ENCODE peak calls at places on chromosomes 1 and 21, in four cellular contexts. One of them, this sample, is unnamed. For H3K4me1, the result is how much of the 10 kb centered on the place peaks cover.

GRCh38 chr1:235199441-235199840 is 38.4 kb upstream of the RBM34 start:
- DNase-seq in fibroblast of lung: peak
- DNase-seq in uterus: no peak
- DNase-seq in foreskin keratinocyte: no peak
- DNase-seq in this sample: no peak

GRCh38 chr1:86992790-86993189 is 78.4 kb downstream of the HS2ST1 start:
- DNase-seq in fibroblast of lung: no peak
- DNase-seq in uterus: no peak
- DNase-seq in foreskin keratinocyte: peak
- DNase-seq in this sample: no peak

GRCh38 chr1:111707906-111708305 is 31.3 kb downstream of the INKA2 start:
- DNase-seq in fibroblast of lung: peak
- DNase-seq in uterus: no peak
- DNase-seq in foreskin keratinocyte: no peak
- DNase-seq in this sample: no peak

GRCh38 chr1:183093821-183094287 is 70.6 kb downstream of the LAMC1 start:
- DNase-seq in fibroblast of lung: peak
- DNase-seq in uterus: no peak
- DNase-seq in foreskin keratinocyte: peak
- DNase-seq in this sample: no peak

GRCh38 chr1:28208818-28209441 is 23.9 kb downstream of the DNAJC8 start:
- DNase-seq in fibroblast of lung: peak
- DNase-seq in uterus: peak
- DNase-seq in foreskin keratinocyte: peak
- DNase-seq in this sample: peak

GRCh38 chr1:59150537-59151386 is 146.1 kb upstream of the FGGY start:
- DNase-seq in fibroblast of lung: peak
- DNase-seq in uterus: peak
- DNase-seq in foreskin keratinocyte: peak
- DNase-seq in this sample: no peak

GRCh38 chr1:117627562-117628165 is 21.8 kb downstream of the TENT5C start:
- DNase-seq in fibroblast of lung: no peak
- DNase-seq in uterus: no peak
- DNase-seq in foreskin keratinocyte: no peak
- DNase-seq in this sample: no peak

GRCh38 chr21:21039624-21040023 is 41.4 kb downstream of the NCAM2 start:
- DNase-seq in fibroblast of lung: no peak
- DNase-seq in uterus: no peak
- DNase-seq in foreskin keratinocyte: no peak
- DNase-seq in this sample: no peak

GRCh38 chr1:33267468-33268205 is 11.3 kb downstream of the ZNF362 start:
- DNase-seq in fibroblast of lung: no peak
- DNase-seq in uterus: no peak
- DNase-seq in foreskin keratinocyte: peak
- DNase-seq in this sample: no peak

GRCh38 chr21:24514081-24514733 is 1093.1 kb downstream of the MRPL39 start:
- DNase-seq in fibroblast of lung: no peak
- DNase-seq in uterus: no peak
- DNase-seq in foreskin keratinocyte: peak
- DNase-seq in this sample: no peak

GRCh38 chr1:110829955-110830553 is 42.9 kb upstream of the CD53 start:
- DNase-seq in fibroblast of lung: peak
- DNase-seq in uterus: no peak
- DNase-seq in foreskin keratinocyte: peak
- DNase-seq in this sample: no peak

GRCh38 chr1:14968251-14968812 is 185.2 kb upstream of the TMEM51 start:
- DNase-seq in fibroblast of lung: peak
- DNase-seq in uterus: peak
- DNase-seq in foreskin keratinocyte: peak
- DNase-seq in this sample: no peak

GRCh38 chr1:157105298-157105987 is 5.8 kb upstream of the ETV3L start:
- DNase-seq in fibroblast of lung: no peak
- DNase-seq in uterus: no peak
- DNase-seq in foreskin keratinocyte: no peak
- DNase-seq in this sample: no peak

GRCh38 chr1:228014235-228014930 is 7.6 kb downstream of the WNT3A start:
- DNase-seq in fibroblast of lung: peak
- DNase-seq in uterus: peak
- DNase-seq in foreskin keratinocyte: peak
- DNase-seq in this sample: peak

GRCh38 chr1:2231667-2232254 is 3.6 kb downstream of the SKI start:
- DNase-seq in fibroblast of lung: peak
- DNase-seq in uterus: peak
- DNase-seq in foreskin keratinocyte: peak
- DNase-seq in this sample: peak

GRCh38 chr1:92921031-92922023 is 39.9 kb downstream of the DIPK1A start:
- DNase-seq in fibroblast of lung: no peak
- DNase-seq in uterus: no peak
- DNase-seq in foreskin keratinocyte: no peak
- DNase-seq in this sample: no peak

GRCh38 chr1:179816196-179816960 is 61.2 kb downstream of the TOR1AIP2 start:
- DNase-seq in fibroblast of lung: peak
- DNase-seq in uterus: peak
- DNase-seq in foreskin keratinocyte: no peak
- DNase-seq in this sample: no peak

GRCh38 chr21:27094182-27094948 is 127.5 kb upstream of the ADAMTS5 start:
- DNase-seq in fibroblast of lung: no peak
- DNase-seq in uterus: no peak
- DNase-seq in foreskin keratinocyte: no peak
- DNase-seq in this sample: no peak

GRCh38 chr1:91830242-91831131 is 55.5 kb downstream of the TGFBR3 start:
- DNase-seq in fibroblast of lung: peak
- DNase-seq in uterus: peak
- DNase-seq in foreskin keratinocyte: no peak
- DNase-seq in this sample: no peak

GRCh38 chr1:155947741-155948140 is 6.3 kb downstream of the RXFP4 start:
- DNase-seq in fibroblast of lung: no peak
- DNase-seq in uterus: no peak
- DNase-seq in foreskin keratinocyte: no peak
- DNase-seq in this sample: no peak

GRCh38 chr21:37751268-37751975 is 164.8 kb downstream of the KCNJ6 start:
- DNase-seq in fibroblast of lung: peak
- DNase-seq in uterus: no peak
- DNase-seq in foreskin keratinocyte: no peak
- DNase-seq in this sample: no peak

GRCh38 chr1:109756848-109757521 is 6.7 kb downstream of the EPS8L3 start:
- DNase-seq in fibroblast of lung: no peak
- DNase-seq in uterus: no peak
- DNase-seq in foreskin keratinocyte: no peak
- DNase-seq in this sample: no peak

GRCh38 chr1:170698711-170699275 is 34.9 kb downstream of the PRRX1 start:
- DNase-seq in fibroblast of lung: peak
- DNase-seq in uterus: no peak
- DNase-seq in foreskin keratinocyte: no peak
- DNase-seq in this sample: no peak

GRCh38 chr1:224882264-224882663 is 47.2 kb upstream of the DNAH14 start:
- DNase-seq in fibroblast of lung: no peak
- DNase-seq in uterus: no peak
- DNase-seq in foreskin keratinocyte: no peak
- DNase-seq in this sample: no peak

GRCh38 chr21:37450385-37451044 is 83.9 kb downstream of the DYRK1A start:
- DNase-seq in fibroblast of lung: peak
- DNase-seq in uterus: no peak
- DNase-seq in foreskin keratinocyte: peak
- DNase-seq in this sample: no peak

GRCh38 chr1:26164036-26164927 is 4.5 kb downstream of the C1orf232 start:
- DNase-seq in fibroblast of lung: no peak
- DNase-seq in uterus: no peak
- DNase-seq in foreskin keratinocyte: no peak
- DNase-seq in this sample: no peak

GRCh38 chr1:32454726-32455125 is 10.1 kb upstream of the ZBTB8B start:
- DNase-seq in fibroblast of lung: peak
- DNase-seq in uterus: no peak
- DNase-seq in foreskin keratinocyte: peak
- DNase-seq in this sample: peak

GRCh38 chr1:2412773-2413494 is 570 bp upstream of the PEX10 start:
- DNase-seq in fibroblast of lung: peak
- DNase-seq in uterus: peak
- DNase-seq in foreskin keratinocyte: peak
- DNase-seq in this sample: no peak

GRCh38 chr1:47182681-47183235 is 7.1 kb downstream of the PDZK1IP1 start:
- DNase-seq in fibroblast of lung: no peak
- DNase-seq in uterus: no peak
- DNase-seq in foreskin keratinocyte: no peak
- DNase-seq in this sample: no peak

GRCh38 chr1:83676106-83676505 is 322.8 kb downstream of the TTLL7 start:
- DNase-seq in fibroblast of lung: no peak
- DNase-seq in uterus: no peak
- DNase-seq in foreskin keratinocyte: peak
- DNase-seq in this sample: no peak

GRCh38 chr1:153553691-153554608 is 4.9 kb upstream of the S100A3 start:
- DNase-seq in fibroblast of lung: peak
- DNase-seq in uterus: no peak
- DNase-seq in foreskin keratinocyte: peak
- DNase-seq in this sample: no peak

GRCh38 chr1:167135281-167135840 is 41.5 kb downstream of the STYXL2 start:
- DNase-seq in fibroblast of lung: no peak
- DNase-seq in uterus: no peak
- DNase-seq in foreskin keratinocyte: no peak
- DNase-seq in this sample: no peak

GRCh38 chr1:8681317-8681650 is 136.2 kb downstream of the RERE start:
- DNase-seq in fibroblast of lung: no peak
- DNase-seq in uterus: no peak
- DNase-seq in foreskin keratinocyte: no peak
- DNase-seq in this sample: no peak

GRCh38 chr1:8680628-8681316 is 136.7 kb downstream of the RERE start:
- DNase-seq in fibroblast of lung: no peak
- DNase-seq in uterus: no peak
- DNase-seq in foreskin keratinocyte: no peak
- DNase-seq in this sample: no peak

GRCh38 chr1:8682573-8682972 is 134.9 kb downstream of the RERE start:
- DNase-seq in fibroblast of lung: no peak
- DNase-seq in uterus: no peak
- DNase-seq in foreskin keratinocyte: no peak
- DNase-seq in this sample: no peak

GRCh38 chr1:8679929-8680504 is 137.4 kb downstream of the RERE start:
- DNase-seq in fibroblast of lung: no peak
- DNase-seq in uterus: no peak
- DNase-seq in foreskin keratinocyte: no peak
- DNase-seq in this sample: no peak

DNA sequence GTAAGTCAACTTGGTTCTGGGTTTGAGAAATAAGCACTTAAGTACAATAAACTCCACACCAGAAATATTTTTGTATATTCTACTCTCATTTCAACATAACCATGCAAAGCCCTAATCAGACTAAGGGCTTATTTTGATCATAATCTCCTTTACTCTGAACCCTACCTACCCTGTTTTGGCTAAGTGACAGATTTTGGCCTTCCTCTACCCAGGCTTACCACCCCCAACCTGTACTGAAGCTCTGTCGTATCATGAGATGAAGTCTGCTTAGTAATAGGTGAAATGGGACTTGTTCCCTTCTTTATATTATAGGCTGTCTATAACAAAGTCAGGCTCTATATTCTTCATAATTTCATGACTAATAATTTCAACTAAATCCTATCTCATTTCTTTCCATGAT is 135.5 kb downstream of the RERE start:
- DNase-seq in fibroblast of lung: no peak
- DNase-seq in uterus: no peak
- DNase-seq in foreskin keratinocyte: no peak
- DNase-seq in this sample: no peak
- H3K27ac ChIP-seq in fibroblast of lung: no peak
- H3K27ac ChIP-seq in uterus: no peak
- H3K27ac ChIP-seq in foreskin keratinocyte: no peak
- H3K27ac ChIP-seq in this sample: no peak

GRCh38 chr1:19435181-19435580 is 50.2 kb downstream of the CAPZB start:
- DNase-seq in fibroblast of lung: peak
- DNase-seq in uterus: peak
- DNase-seq in foreskin keratinocyte: no peak
- DNase-seq in this sample: peak

GRCh38 chr1:19430121-19431068 is 54.9 kb downstream of the CAPZB start:
- DNase-seq in fibroblast of lung: peak
- DNase-seq in uterus: no peak
- DNase-seq in foreskin keratinocyte: no peak
- DNase-seq in this sample: no peak

GRCh38 chr1:19432943-19433609 is 52.3 kb downstream of the CAPZB start:
- DNase-seq in fibroblast of lung: no peak
- DNase-seq in uterus: peak
- DNase-seq in foreskin keratinocyte: no peak
- DNase-seq in this sample: no peak

GRCh38 chr1:19435851-19436465 is 49.4 kb downstream of the CAPZB start:
- DNase-seq in fibroblast of lung: peak
- DNase-seq in uterus: no peak
- DNase-seq in foreskin keratinocyte: no peak
- DNase-seq in this sample: no peak

GRCh38 chr1:19433610-19433999 is 51.7 kb downstream of the CAPZB start:
- DNase-seq in fibroblast of lung: peak
- DNase-seq in uterus: no peak
- DNase-seq in foreskin keratinocyte: no peak
- DNase-seq in this sample: peak
- H3K4me1 ChIP-seq in fibroblast of lung: half or more
- H3K4me1 ChIP-seq in uterus: half or more
- H3K4me1 ChIP-seq in foreskin keratinocyte: under half
- H3K4me1 ChIP-seq in this sample: half or more

GRCh38 chr1:6515771-6516170 is 24.3 kb upstream of the PLEKHG5 start:
- DNase-seq in fibroblast of lung: peak
- DNase-seq in uterus: no peak
- DNase-seq in foreskin keratinocyte: no peak
- DNase-seq in this sample: no peak

GRCh38 chr1:6519935-6520621 is 28.6 kb upstream of the PLEKHG5 start:
- DNase-seq in fibroblast of lung: peak
- DNase-seq in uterus: no peak
- DNase-seq in foreskin keratinocyte: peak
- DNase-seq in this sample: peak

GRCh38 chr1:6517435-6517851 is 26.0 kb upstream of the PLEKHG5 start:
- DNase-seq in fibroblast of lung: no peak
- DNase-seq in uterus: no peak
- DNase-seq in foreskin keratinocyte: no peak
- DNase-seq in this sample: no peak

GRCh38 chr1:6521502-6521901 is 30.0 kb upstream of the PLEKHG5 start:
- DNase-seq in fibroblast of lung: peak
- DNase-seq in uterus: no peak
- DNase-seq in foreskin keratinocyte: peak
- DNase-seq in this sample: no peak

GRCh38 chr1:6519491-6519934 is 28.0 kb upstream of the PLEKHG5 start:
- DNase-seq in fibroblast of lung: peak
- DNase-seq in uterus: no peak
- DNase-seq in foreskin keratinocyte: no peak
- DNase-seq in this sample: no peak
- H3K27ac ChIP-seq in fibroblast of lung: no peak
- H3K27ac ChIP-seq in uterus: no peak
- H3K27ac ChIP-seq in foreskin keratinocyte: no peak
- H3K27ac ChIP-seq in this sample: no peak

DNA sequence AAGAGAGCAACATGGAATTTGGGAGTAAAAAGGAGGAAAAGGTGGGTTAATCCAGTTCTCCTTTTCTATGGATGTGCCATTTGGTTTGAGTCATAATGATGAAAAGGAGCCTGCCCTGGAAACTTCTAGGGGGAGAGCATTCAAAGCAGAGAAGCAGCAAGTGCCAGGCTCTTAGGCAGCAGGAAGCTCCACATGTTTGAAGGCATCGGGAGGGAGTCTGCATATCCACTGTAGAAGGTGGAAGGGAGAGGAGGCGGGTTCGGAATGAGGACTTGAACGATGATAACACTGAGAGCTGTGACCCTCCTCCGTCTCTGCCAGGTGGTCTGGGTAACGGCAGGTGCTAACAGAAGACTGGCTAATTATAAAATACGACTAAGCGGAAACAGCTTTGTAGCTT is 128.2 kb downstream of the RYR2 start:
- DNase-seq in fibroblast of lung: no peak
- DNase-seq in uterus: no peak
- DNase-seq in foreskin keratinocyte: no peak
- DNase-seq in this sample: no peak
- H3K4me1 ChIP-seq in fibroblast of lung: under half
- H3K4me1 ChIP-seq in uterus: under half
- H3K4me1 ChIP-seq in foreskin keratinocyte: under half
- H3K4me1 ChIP-seq in this sample: under half

This sample was measured in prostate gland.